ENCODE peak calls at places on chromosomes 7 and 10, in ten cellular contexts. Q is fibroblast of mammary gland, V is body of pancreas, W is neural crest cell, O is adrenal gland, M is A673, Y is nephron progenitor cell, Z is choroid plexus epithelial cell, H is HCT116, A is A549. S is an unnamed sample.

GRCh38 chr10:33801705-33802104 is 467.2 kb upstream of the NRP1 start:
- DNase-seq in Q (peak), V (no peak), W (no peak), O (no peak), M (no peak), Y (no peak), Z (peak), H (peak), A (peak), S (no peak)

GRCh38 chr10:44385726-44386438 is 985 bp upstream of the CXCL12 start:
- DNase-seq in Q (no peak), V (peak), W (no peak), O (no peak), M (no peak), Y (peak), Z (no peak), H (no peak), A (no peak), S (no peak)

GRCh38 chr7:20030417-20030816 is 186.8 kb downstream of the MACC1 start:
- DNase-seq in Q (no peak), V (no peak), W (no peak), O (no peak), M (no peak), Y (no peak), Z (no peak), H (no peak), A (no peak), S (no peak)

GRCh38 chr10:50937230-50937907 is 51.9 kb upstream of the A1CF start:
- DNase-seq in Q (peak), V (no peak), W (no peak), O (no peak), M (peak), Y (no peak), Z (peak), H (peak), A (peak), S (no peak)

GRCh38 chr10:103693070-103693811 is 162.1 kb downstream of the SH3PXD2A start:
- DNase-seq in Q (no peak), V (peak), W (no peak), O (no peak), M (no peak), Y (peak), Z (no peak), H (no peak), A (no peak), S (no peak)

GRCh38 chr10:124608093-124608721 is 136.0 kb downstream of the FAM53B start:
- DNase-seq in Q (no peak), V (no peak), W (no peak), O (no peak), M (no peak), Y (no peak), Z (no peak), H (no peak), A (no peak), S (no peak)

GRCh38 chr10:23065549-23065948 is 29.8 kb upstream of the MSRB2 start:
- DNase-seq in Q (peak), V (peak), W (no peak), O (peak), M (peak), Y (no peak), Z (peak), H (no peak), A (peak), S (peak)

GRCh38 chr7:123401295-123401694 is 133.1 kb downstream of the IQUB start:
- DNase-seq in Q (no peak), V (peak), W (no peak), O (no peak), M (peak), Y (no peak), Z (no peak), H (peak), A (no peak), S (no peak)

GRCh38 chr7:142568430-142569097 is 180.7 kb upstream of the PRSS1 start:
- DNase-seq in Q (peak), V (no peak), W (no peak), O (no peak), M (no peak), Y (no peak), Z (peak), H (no peak), A (peak), S (no peak)

GRCh38 chr7:2971914-2972530 is 71.6 kb downstream of the CARD11 start:
- DNase-seq in Q (no peak), V (no peak), W (no peak), O (no peak), M (no peak), Y (no peak), Z (no peak), H (no peak), A (no peak), S (no peak)

GRCh38 chr7:32574626-32575025 is 79.3 kb downstream of the AVL9 start:
- DNase-seq in Q (no peak), V (no peak), W (no peak), O (no peak), M (no peak), Y (no peak), Z (no peak), H (no peak), A (no peak), S (no peak)

GRCh38 chr7:24970676-24971075 is 9.3 kb downstream of the OSBPL3 start:
- DNase-seq in Q (peak), V (no peak), W (no peak), O (no peak), M (no peak), Y (no peak), Z (peak), H (no peak), A (no peak), S (no peak)

GRCh38 chr7:94087664-94088352 is 83.7 kb upstream of the BET1 start:
- DNase-seq in Q (peak), V (peak), W (peak), O (peak), M (peak), Y (peak), Z (peak), H (peak), A (peak), S (peak)

GRCh38 chr10:111139567-111139966 is 62.7 kb downstream of the ADRA2A start:
- DNase-seq in Q (no peak), V (no peak), W (no peak), O (no peak), M (no peak), Y (no peak), Z (no peak), H (no peak), A (no peak), S (no peak)

GRCh38 chr7:85030893-85031292 is 156.0 kb downstream of the SEMA3D start:
- DNase-seq in Q (peak), V (no peak), W (no peak), O (no peak), M (peak), Y (no peak), Z (peak), H (peak), A (peak), S (peak)

GRCh38 chr7:92557249-92557648 is 28.7 kb downstream of the RBM48 start:
- DNase-seq in Q (no peak), V (no peak), W (no peak), O (no peak), M (no peak), Y (no peak), Z (no peak), H (no peak), A (no peak), S (no peak)

GRCh38 chr10:4941540-4942330 is 21.5 kb upstream of the AKR1C1 start:
- DNase-seq in Q (peak), V (peak), W (no peak), O (no peak), M (no peak), Y (no peak), Z (no peak), H (no peak), A (peak), S (no peak)

GRCh38 chr10:100364735-100365391 is 17.8 kb downstream of the SCD start:
- DNase-seq in Q (peak), V (peak), W (no peak), O (peak), M (peak), Y (no peak), Z (peak), H (peak), A (peak), S (no peak)

GRCh38 chr7:43873300-43873699 is 4.0 kb upstream of the MRPS24 start:
- DNase-seq in Q (peak), V (peak), W (no peak), O (peak), M (no peak), Y (no peak), Z (peak), H (peak), A (peak), S (peak)

GRCh38 chr10:46558411-46559185 is 2.1 kb upstream of the GPRIN2 start:
- DNase-seq in Q (no peak), V (peak), W (peak), O (peak), M (no peak), Y (peak), Z (no peak), H (no peak), A (peak), S (no peak)

GRCh38 chr10:62333135-62333889 is 40.9 kb upstream of the ZNF365 start:
- DNase-seq in Q (no peak), V (no peak), W (no peak), O (no peak), M (no peak), Y (no peak), Z (no peak), H (no peak), A (no peak), S (no peak)

GRCh38 chr10:62335326-62335725 is 38.8 kb upstream of the ZNF365 start:
- DNase-seq in Q (peak), V (no peak), W (no peak), O (no peak), M (peak), Y (no peak), Z (peak), H (no peak), A (no peak), S (no peak)

GRCh38 chr10:62330213-62330612 is 44.0 kb upstream of the ZNF365 start:
- DNase-seq in Q (no peak), V (no peak), W (no peak), O (no peak), M (no peak), Y (no peak), Z (no peak), H (no peak), A (no peak), S (no peak)

GRCh38 chr10:62333988-62334682 is 40.0 kb upstream of the ZNF365 start:
- DNase-seq in Q (no peak), V (no peak), W (no peak), O (no peak), M (no peak), Y (no peak), Z (no peak), H (no peak), A (no peak), S (no peak)

GRCh38 chr10:62332406-62332805 is 41.8 kb upstream of the ZNF365 start:
- DNase-seq in Q (no peak), V (no peak), W (no peak), O (no peak), M (no peak), Y (no peak), Z (no peak), H (no peak), A (no peak), S (no peak)
- TF ChIP-seq CTCF in Q (no peak), V (no peak), W (no peak), O (no peak), M (no peak), Y (no peak), Z (no peak), H (no peak), A (no peak), S (no peak)

DNA sequence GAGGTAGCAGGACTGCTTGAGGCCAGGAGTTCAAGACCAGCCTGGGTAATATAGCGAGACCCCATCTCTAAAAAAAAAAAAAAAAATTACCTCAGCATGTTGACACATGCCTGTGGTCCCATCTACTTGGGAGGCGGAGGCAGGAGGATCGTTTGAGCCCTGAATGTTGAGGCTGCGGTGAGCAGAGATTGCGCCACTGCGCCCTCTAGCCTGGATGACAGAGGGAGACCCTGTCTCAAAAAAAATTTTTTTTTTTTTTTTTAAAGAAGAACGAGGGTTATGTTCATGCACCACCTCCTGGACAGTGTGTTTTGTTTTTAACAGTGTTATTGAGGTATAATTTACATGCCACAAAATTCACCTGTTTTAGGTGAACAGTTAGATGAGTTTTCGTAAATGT is 51.1 kb upstream of the SEPHS1 start:
- DNase-seq in Q (no peak), V (no peak), W (no peak), O (no peak), M (no peak), Y (no peak), Z (no peak), H (no peak), A (peak), S (no peak)
- TF ChIP-seq CTCF in Q (no peak), V (no peak), W (no peak), O (no peak), M (peak), Y (no peak), Z (no peak), H (no peak), A (no peak), S (no peak)

DNA sequence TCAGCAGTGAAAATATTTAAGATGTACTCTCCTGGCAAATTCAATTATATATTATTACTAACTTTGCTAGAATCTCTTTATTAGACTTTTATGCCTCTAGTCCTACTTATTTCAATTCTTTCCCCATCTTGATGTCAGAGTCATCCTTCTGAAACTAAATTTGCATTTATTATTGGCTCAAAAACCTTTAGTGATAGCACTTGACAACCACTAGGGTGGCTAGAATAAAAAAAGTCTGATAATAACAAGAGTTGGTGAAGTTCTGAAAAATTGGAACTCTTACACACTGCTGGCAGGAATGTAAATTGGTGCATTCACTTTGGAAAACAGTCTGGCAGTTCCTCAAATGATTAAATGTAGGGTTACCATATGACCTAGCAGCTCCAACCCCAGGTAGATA is 73.8 kb downstream of the LSMEM1 start:
- DNase-seq in Q (no peak), V (no peak), W (no peak), O (no peak), M (no peak), Y (no peak), Z (peak), H (no peak), A (no peak), S (no peak)
- TF ChIP-seq CTCF in Q (peak), V (no peak), W (peak), O (no peak), M (no peak), Y (no peak), Z (peak), H (no peak), A (no peak), S (no peak)

GRCh38 chr7:64612452-64612851 is 49.6 kb upstream of the ZNF680 start:
- DNase-seq in Q (no peak), V (peak), W (no peak), O (no peak), M (no peak), Y (no peak), Z (no peak), H (no peak), A (no peak), S (no peak)

GRCh38 chr7:64610997-64611396 is 48.1 kb upstream of the ZNF680 start:
- DNase-seq in Q (no peak), V (no peak), W (no peak), O (no peak), M (no peak), Y (no peak), Z (no peak), H (no peak), A (no peak), S (no peak)

GRCh38 chr7:64613653-64614052 is 50.8 kb upstream of the ZNF680 start:
- DNase-seq in Q (no peak), V (no peak), W (no peak), O (no peak), M (no peak), Y (no peak), Z (no peak), H (no peak), A (no peak), S (no peak)

GRCh38 chr7:64611717-64612116 is 48.8 kb upstream of the ZNF680 start:
- DNase-seq in Q (no peak), V (no peak), W (no peak), O (no peak), M (no peak), Y (no peak), Z (no peak), H (no peak), A (no peak), S (no peak)

GRCh38 chr7:64614812-64615211 is 51.1 kb upstream of the ZNF107 start:
- DNase-seq in Q (no peak), V (no peak), W (no peak), O (no peak), M (no peak), Y (no peak), Z (no peak), H (no peak), A (no peak), S (no peak)
- TF ChIP-seq CTCF in Q (no peak), V (no peak), W (no peak), O (no peak), M (no peak), Y (no peak), Z (no peak), H (no peak), A (no peak), S (no peak)

DNA sequence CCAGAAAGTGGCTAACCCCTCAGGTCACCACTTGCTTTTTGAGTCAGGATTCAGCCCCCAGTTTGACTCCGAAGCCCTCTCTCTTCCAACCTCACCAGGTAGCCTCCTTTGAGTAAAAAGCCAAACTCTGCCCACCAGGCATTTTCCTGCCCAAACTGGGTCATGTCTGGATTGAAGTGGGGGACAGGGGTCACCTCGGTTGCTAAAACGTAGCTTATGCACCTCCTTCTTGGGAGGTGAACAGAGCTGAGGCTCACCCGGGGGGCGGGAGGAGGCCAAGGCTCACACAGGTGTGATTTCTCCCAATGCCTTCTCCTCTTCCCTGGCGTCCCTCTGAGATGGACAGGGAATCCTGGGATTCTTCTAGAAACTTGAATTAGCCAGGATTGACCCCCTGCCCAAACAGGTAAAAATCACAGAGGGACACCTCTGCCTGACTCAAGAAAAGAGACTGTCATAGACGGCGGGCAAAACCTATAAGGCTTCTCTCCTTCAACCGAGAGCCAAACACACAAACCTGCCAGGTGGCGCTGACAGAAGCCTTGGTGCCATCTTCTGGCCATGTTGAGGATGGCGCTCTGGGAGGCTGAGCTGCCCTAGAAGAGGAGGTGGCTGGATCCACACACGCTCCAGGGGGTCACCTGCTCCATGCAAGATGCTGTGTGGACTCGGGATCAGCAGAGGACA is 51.6 kb downstream of the PRLHR start:
- DNase-seq in Q (peak), V (peak), W (peak), O (peak), M (peak), Y (peak), Z (peak), H (peak), A (peak), S (no peak)
- TF ChIP-seq CTCF in Q (peak), V (peak), W (peak), O (peak), M (peak), Y (peak), Z (peak), H (peak), A (peak), S (peak)

S was measured in AG09319.